ENCODE peak calls at places on chromosome 16, in six cellular contexts. S is OCI-M1; D is coronary artery; J is CD4-positive, alpha-beta T cell; K is AG08395; Y is COR-L47. I is an unnamed sample.

GRCh38 chr16:11032922-11033291 is 88.5 kb downstream of the CLEC16A start:
- DNase-seq in S (no peak), D (peak), J (no peak), K (peak), Y (no peak), I (no peak)

GRCh38 chr16:3642397-3643094 is 11.9 kb upstream of the DNASE1 start:
- DNase-seq in S (peak), D (no peak), J (no peak), K (no peak), Y (no peak), I (peak)

GRCh38 chr16:77214411-77215138 is 15.4 kb downstream of the SYCE1L start:
- DNase-seq in S (no peak), D (no peak), J (no peak), K (no peak), Y (no peak), I (no peak)

GRCh38 chr16:67426022-67426421 is 4.9 kb upstream of the HSD11B2 start:
- DNase-seq in S (no peak), D (no peak), J (no peak), K (no peak), Y (no peak), I (no peak)

GRCh38 chr16:9102379-9102778 is 10.9 kb downstream of the HAPSTR1 start:
- DNase-seq in S (peak), D (no peak), J (no peak), K (peak), Y (no peak), I (no peak)

GRCh38 chr16:47043200-47043599 is 69.7 kb upstream of the DNAJA2 start:
- DNase-seq in S (no peak), D (no peak), J (no peak), K (no peak), Y (no peak), I (no peak)

GRCh38 chr16:89491238-89491869 is 993 bp upstream of the ANKRD11 start:
- DNase-seq in S (peak), D (no peak), J (no peak), K (peak), Y (no peak), I (no peak)

GRCh38 chr16:82405696-82406095 is 221.1 kb upstream of the CDH13 start:
- DNase-seq in S (no peak), D (no peak), J (no peak), K (no peak), Y (no peak), I (no peak)

GRCh38 chr16:88569985-88570690 is at the start of gene ZC3H18:
- DNase-seq in S (peak), D (peak), J (peak), K (peak), Y (peak), I (peak)

I was measured in small intestine.